ENCODE peak calls at places on chromosomes 5 and 9, in ten cellular contexts. One of them, this sample, is unnamed.

GRCh38 chr5:171152382-171152781 is 156.7 kb upstream of the TLX3 start:
- DNase-seq in heart left ventricle: no peak
- DNase-seq in H54: peak
- DNase-seq in adrenal gland: no peak
- DNase-seq in transverse colon: no peak
- DNase-seq in stomach: no peak
- DNase-seq in IMR-90: peak
- DNase-seq in thyroid gland: no peak
- DNase-seq in A549: peak
- DNase-seq in gastrocnemius medialis: no peak
- DNase-seq in this sample: no peak

GRCh38 chr5:76715734-76716455 is at the start of gene F2R:
- DNase-seq in adrenal gland: peak
- DNase-seq in transverse colon: peak
- DNase-seq in gastrocnemius medialis: peak
- DNase-seq in stomach: peak
- DNase-seq in IMR-90: peak
- DNase-seq in heart left ventricle: peak
- DNase-seq in H54: peak
- DNase-seq in A549: peak
- DNase-seq in thyroid gland: peak
- DNase-seq in this sample: peak

GRCh38 chr5:102933300-102933699 is 178.2 kb downstream of the PAM start:
- DNase-seq in stomach: no peak
- DNase-seq in thyroid gland: no peak
- DNase-seq in adrenal gland: no peak
- DNase-seq in transverse colon: peak
- DNase-seq in gastrocnemius medialis: no peak
- DNase-seq in H54: no peak
- DNase-seq in A549: no peak
- DNase-seq in heart left ventricle: no peak
- DNase-seq in IMR-90: no peak
- DNase-seq in this sample: no peak

GRCh38 chr9:22997923-22998322 is 551.3 kb downstream of the DMRTA1 start:
- DNase-seq in A549: no peak
- DNase-seq in H54: no peak
- DNase-seq in IMR-90: no peak
- DNase-seq in thyroid gland: no peak
- DNase-seq in stomach: no peak
- DNase-seq in adrenal gland: no peak
- DNase-seq in transverse colon: no peak
- DNase-seq in gastrocnemius medialis: no peak
- DNase-seq in heart left ventricle: no peak
- DNase-seq in this sample: no peak

GRCh38 chr9:108024604-108025003 is 535.0 kb upstream of the KLF4 start:
- DNase-seq in stomach: no peak
- DNase-seq in IMR-90: no peak
- DNase-seq in H54: no peak
- DNase-seq in thyroid gland: no peak
- DNase-seq in A549: no peak
- DNase-seq in heart left ventricle: no peak
- DNase-seq in transverse colon: no peak
- DNase-seq in adrenal gland: no peak
- DNase-seq in gastrocnemius medialis: no peak
- DNase-seq in this sample: no peak

GRCh38 chr5:36200513-36200912 is 41.2 kb downstream of the NADK2 start:
- DNase-seq in heart left ventricle: no peak
- DNase-seq in H54: no peak
- DNase-seq in A549: no peak
- DNase-seq in stomach: no peak
- DNase-seq in thyroid gland: no peak
- DNase-seq in IMR-90: peak
- DNase-seq in adrenal gland: no peak
- DNase-seq in transverse colon: no peak
- DNase-seq in gastrocnemius medialis: no peak
- DNase-seq in this sample: no peak

GRCh38 chr5:27083763-27084420 is 45.5 kb upstream of the CDH9 start:
- DNase-seq in adrenal gland: no peak
- DNase-seq in transverse colon: no peak
- DNase-seq in IMR-90: no peak
- DNase-seq in H54: no peak
- DNase-seq in A549: no peak
- DNase-seq in stomach: no peak
- DNase-seq in thyroid gland: no peak
- DNase-seq in heart left ventricle: no peak
- DNase-seq in gastrocnemius medialis: no peak
- DNase-seq in this sample: no peak

GRCh38 chr5:15391648-15392392 is 108.2 kb upstream of the FBXL7 start:
- DNase-seq in heart left ventricle: no peak
- DNase-seq in H54: no peak
- DNase-seq in IMR-90: no peak
- DNase-seq in transverse colon: no peak
- DNase-seq in gastrocnemius medialis: no peak
- DNase-seq in thyroid gland: no peak
- DNase-seq in adrenal gland: no peak
- DNase-seq in stomach: no peak
- DNase-seq in A549: no peak
- DNase-seq in this sample: no peak

GRCh38 chr9:98016137-98016680 is 33.1 kb downstream of the ANP32B start:
- DNase-seq in adrenal gland: no peak
- DNase-seq in IMR-90: no peak
- DNase-seq in stomach: no peak
- DNase-seq in thyroid gland: no peak
- DNase-seq in gastrocnemius medialis: no peak
- DNase-seq in A549: no peak
- DNase-seq in H54: no peak
- DNase-seq in transverse colon: no peak
- DNase-seq in heart left ventricle: no peak
- DNase-seq in this sample: no peak
- TF ChIP-seq POLR2A in adrenal gland: no peak
- TF ChIP-seq POLR2A in IMR-90: no peak
- TF ChIP-seq POLR2A in stomach: no peak
- TF ChIP-seq POLR2A in thyroid gland: no peak
- TF ChIP-seq POLR2A in gastrocnemius medialis: no peak
- TF ChIP-seq POLR2A in A549: no peak
- TF ChIP-seq POLR2A in H54: no peak
- TF ChIP-seq POLR2A in transverse colon: no peak
- TF ChIP-seq POLR2A in heart left ventricle: no peak
- TF ChIP-seq POLR2A in this sample: no peak

GRCh38 chr5:73641811-73642210 is 15.8 kb downstream of the ARHGEF28 start:
- DNase-seq in transverse colon: no peak
- DNase-seq in heart left ventricle: no peak
- DNase-seq in adrenal gland: no peak
- DNase-seq in IMR-90: no peak
- DNase-seq in thyroid gland: no peak
- DNase-seq in H54: no peak
- DNase-seq in stomach: no peak
- DNase-seq in gastrocnemius medialis: no peak
- DNase-seq in A549: no peak
- DNase-seq in this sample: no peak

GRCh38 chr5:73636408-73636807 is 10.4 kb downstream of the ARHGEF28 start:
- DNase-seq in IMR-90: no peak
- DNase-seq in thyroid gland: no peak
- DNase-seq in adrenal gland: no peak
- DNase-seq in transverse colon: no peak
- DNase-seq in H54: no peak
- DNase-seq in A549: no peak
- DNase-seq in gastrocnemius medialis: no peak
- DNase-seq in stomach: no peak
- DNase-seq in heart left ventricle: no peak
- DNase-seq in this sample: no peak

GRCh38 chr5:73640861-73641320 is 14.9 kb downstream of the ARHGEF28 start:
- DNase-seq in gastrocnemius medialis: no peak
- DNase-seq in adrenal gland: no peak
- DNase-seq in A549: no peak
- DNase-seq in thyroid gland: no peak
- DNase-seq in transverse colon: no peak
- DNase-seq in stomach: no peak
- DNase-seq in H54: no peak
- DNase-seq in heart left ventricle: no peak
- DNase-seq in IMR-90: peak
- DNase-seq in this sample: no peak

GRCh38 chr5:73637565-73637964 is 11.6 kb downstream of the ARHGEF28 start:
- DNase-seq in H54: no peak
- DNase-seq in stomach: no peak
- DNase-seq in heart left ventricle: no peak
- DNase-seq in A549: no peak
- DNase-seq in IMR-90: no peak
- DNase-seq in thyroid gland: no peak
- DNase-seq in transverse colon: no peak
- DNase-seq in gastrocnemius medialis: no peak
- DNase-seq in adrenal gland: no peak
- DNase-seq in this sample: no peak

DNA sequence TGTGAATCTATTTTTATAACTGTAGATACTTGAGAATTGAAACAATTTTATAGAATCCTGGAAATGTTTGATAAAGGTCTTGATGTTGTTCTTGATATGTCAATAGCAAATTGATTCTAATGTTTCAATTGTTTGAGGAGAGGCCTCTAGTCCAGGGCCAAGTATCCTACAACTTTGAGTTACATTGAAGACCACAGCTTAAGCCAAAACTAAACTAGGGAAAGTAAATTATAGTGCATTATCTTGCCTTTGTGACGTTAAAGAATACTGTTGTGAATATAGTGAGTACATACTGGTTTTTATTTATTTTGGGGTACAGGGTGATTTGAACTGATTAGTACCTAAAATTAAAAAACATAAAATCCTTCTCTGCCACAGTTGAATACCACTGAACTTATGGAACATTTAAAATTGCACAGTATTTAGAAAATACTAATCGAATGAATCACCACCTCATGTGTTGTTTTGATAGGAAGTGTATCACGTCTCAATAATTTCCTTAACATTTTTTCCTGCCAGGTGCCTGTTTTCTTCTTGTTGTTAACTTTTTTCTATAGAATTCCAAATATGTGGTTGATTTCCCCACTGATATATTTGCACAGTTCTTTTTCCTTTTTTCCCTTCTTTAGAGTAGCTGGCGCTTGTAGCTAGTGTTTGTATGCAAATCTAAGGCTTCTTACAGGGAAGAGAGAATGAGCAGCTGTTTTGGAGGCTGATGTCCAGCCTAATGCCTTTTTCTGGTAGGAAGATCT is 12.5 kb downstream of the ARHGEF28 start:
- DNase-seq in H54: no peak
- DNase-seq in A549: peak
- DNase-seq in stomach: no peak
- DNase-seq in IMR-90: peak
- DNase-seq in transverse colon: no peak
- DNase-seq in heart left ventricle: no peak
- DNase-seq in adrenal gland: no peak
- DNase-seq in thyroid gland: no peak
- DNase-seq in gastrocnemius medialis: no peak
- DNase-seq in this sample: no peak
- TF ChIP-seq POLR2A in H54: no peak
- TF ChIP-seq POLR2A in A549: no peak
- TF ChIP-seq POLR2A in stomach: no peak
- TF ChIP-seq POLR2A in IMR-90: no peak
- TF ChIP-seq POLR2A in transverse colon: no peak
- TF ChIP-seq POLR2A in heart left ventricle: no peak
- TF ChIP-seq POLR2A in adrenal gland: no peak
- TF ChIP-seq POLR2A in thyroid gland: no peak
- TF ChIP-seq POLR2A in gastrocnemius medialis: no peak
- TF ChIP-seq POLR2A in this sample: no peak

GRCh38 chr9:136454026-136454796 is 14.6 kb upstream of the INPP5E start:
- DNase-seq in heart left ventricle: no peak
- DNase-seq in H54: no peak
- DNase-seq in gastrocnemius medialis: no peak
- DNase-seq in A549: no peak
- DNase-seq in adrenal gland: no peak
- DNase-seq in transverse colon: no peak
- DNase-seq in thyroid gland: no peak
- DNase-seq in IMR-90: no peak
- DNase-seq in stomach: no peak
- DNase-seq in this sample: no peak

GRCh38 chr9:136456257-136456656 is 16.6 kb upstream of the INPP5E start:
- DNase-seq in transverse colon: no peak
- DNase-seq in H54: no peak
- DNase-seq in A549: no peak
- DNase-seq in heart left ventricle: no peak
- DNase-seq in IMR-90: no peak
- DNase-seq in thyroid gland: no peak
- DNase-seq in adrenal gland: no peak
- DNase-seq in stomach: no peak
- DNase-seq in gastrocnemius medialis: no peak
- DNase-seq in this sample: no peak

GRCh38 chr9:136455043-136456002 is 15.7 kb upstream of the INPP5E start:
- DNase-seq in A549: no peak
- DNase-seq in stomach: no peak
- DNase-seq in gastrocnemius medialis: no peak
- DNase-seq in thyroid gland: no peak
- DNase-seq in heart left ventricle: no peak
- DNase-seq in H54: no peak
- DNase-seq in adrenal gland: no peak
- DNase-seq in transverse colon: no peak
- DNase-seq in IMR-90: no peak
- DNase-seq in this sample: no peak

GRCh38 chr9:136451221-136451877 is 11.7 kb upstream of the INPP5E start:
- DNase-seq in heart left ventricle: no peak
- DNase-seq in IMR-90: no peak
- DNase-seq in A549: no peak
- DNase-seq in thyroid gland: no peak
- DNase-seq in gastrocnemius medialis: no peak
- DNase-seq in adrenal gland: no peak
- DNase-seq in H54: no peak
- DNase-seq in transverse colon: no peak
- DNase-seq in stomach: no peak
- DNase-seq in this sample: no peak

DNA sequence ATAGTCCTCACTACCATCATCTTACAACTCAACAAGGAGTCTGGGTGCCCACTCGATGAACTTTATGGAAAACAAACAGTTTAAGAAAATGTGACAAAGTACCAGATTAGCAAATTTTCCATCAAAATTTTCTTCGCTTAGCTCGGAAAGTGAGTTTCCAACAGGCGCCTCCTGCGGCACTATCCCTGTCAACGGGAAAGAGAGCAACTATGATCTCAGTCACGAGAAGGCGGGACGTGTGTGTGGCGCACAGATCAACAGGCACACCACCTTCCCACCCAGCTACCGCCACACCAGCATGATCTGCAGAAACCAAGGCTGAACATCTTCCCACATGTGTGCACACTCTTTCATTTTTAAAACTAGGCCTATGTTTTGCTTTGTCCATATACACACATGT is 13.7 kb upstream of the INPP5E start:
- DNase-seq in H54: no peak
- DNase-seq in transverse colon: no peak
- DNase-seq in stomach: no peak
- DNase-seq in thyroid gland: no peak
- DNase-seq in heart left ventricle: no peak
- DNase-seq in gastrocnemius medialis: no peak
- DNase-seq in IMR-90: no peak
- DNase-seq in A549: no peak
- DNase-seq in adrenal gland: no peak
- DNase-seq in this sample: no peak
- TF ChIP-seq POLR2A in H54: no peak
- TF ChIP-seq POLR2A in transverse colon: no peak
- TF ChIP-seq POLR2A in stomach: no peak
- TF ChIP-seq POLR2A in thyroid gland: no peak
- TF ChIP-seq POLR2A in heart left ventricle: no peak
- TF ChIP-seq POLR2A in gastrocnemius medialis: no peak
- TF ChIP-seq POLR2A in IMR-90: no peak
- TF ChIP-seq POLR2A in A549: no peak
- TF ChIP-seq POLR2A in adrenal gland: no peak
- TF ChIP-seq POLR2A in this sample: no peak

GRCh38 chr9:72823971-72824370 is 128.9 kb downstream of the ALDH1A1 start:
- DNase-seq in thyroid gland: no peak
- DNase-seq in adrenal gland: no peak
- DNase-seq in H54: no peak
- DNase-seq in transverse colon: no peak
- DNase-seq in stomach: no peak
- DNase-seq in gastrocnemius medialis: no peak
- DNase-seq in A549: no peak
- DNase-seq in heart left ventricle: no peak
- DNase-seq in IMR-90: no peak
- DNase-seq in this sample: no peak
- TF ChIP-seq POLR2A in thyroid gland: no peak
- TF ChIP-seq POLR2A in adrenal gland: no peak
- TF ChIP-seq POLR2A in H54: no peak
- TF ChIP-seq POLR2A in transverse colon: no peak
- TF ChIP-seq POLR2A in stomach: no peak
- TF ChIP-seq POLR2A in gastrocnemius medialis: no peak
- TF ChIP-seq POLR2A in A549: no peak
- TF ChIP-seq POLR2A in heart left ventricle: no peak
- TF ChIP-seq POLR2A in IMR-90: no peak
- TF ChIP-seq POLR2A in this sample: no peak